ENCODE peak calls at places on chromosomes 3 and 15, in ten cellular contexts. W is PC-3, P is fibroblast of lung, Q is A549, R is cardiac muscle cell, E is neuronal stem cell, Y is stomach, V is IMR-90, A is pancreas, I is heart right ventricle. J is an unnamed sample. For H3K4me1, the result is how much of the 10 kb centered on the place peaks cover.

GRCh38 chr3:143307613-143308183 is 188.1 kb downstream of the CHST2 start:
- DNase-seq in W (peak), P (peak), Q (peak), R (no peak), E (no peak), Y (peak), V (peak), A (no peak), I (peak), J (no peak)

GRCh38 chr15:51076142-51076897 is 18.4 kb downstream of the TNFAIP8L3 start:
- DNase-seq in W (no peak), P (no peak), Q (no peak), R (no peak), E (no peak), Y (no peak), V (no peak), A (no peak), I (no peak), J (no peak)

GRCh38 chr15:29490747-29491471 is 221.3 kb upstream of the NSMCE3 start:
- DNase-seq in W (no peak), P (no peak), Q (no peak), R (no peak), E (no peak), Y (no peak), V (no peak), A (no peak), I (no peak), J (no peak)

GRCh38 chr3:58591496-58592133 is 14.4 kb upstream of the FAM107A start:
- DNase-seq in W (no peak), P (no peak), Q (no peak), R (no peak), E (no peak), Y (no peak), V (no peak), A (no peak), I (no peak), J (no peak)

GRCh38 chr3:58422756-58423324 is 10.8 kb downstream of the PDHB start:
- DNase-seq in W (peak), P (peak), Q (peak), R (peak), E (no peak), Y (no peak), V (peak), A (no peak), I (no peak), J (no peak)

GRCh38 chr3:196971094-196971698 is 2.6 kb upstream of the PIGZ start:
- DNase-seq in W (peak), P (no peak), Q (no peak), R (no peak), E (no peak), Y (no peak), V (no peak), A (no peak), I (no peak), J (no peak)

GRCh38 chr15:83846847-83847246 is 192.9 kb downstream of the ADAMTSL3 start:
- DNase-seq in W (no peak), P (peak), Q (no peak), R (no peak), E (no peak), Y (no peak), V (peak), A (no peak), I (no peak), J (no peak)

GRCh38 chr3:105365536-105366301 is 990 bp upstream of the ALCAM start:
- DNase-seq in W (no peak), P (peak), Q (peak), R (peak), E (peak), Y (peak), V (peak), A (no peak), I (no peak), J (no peak)

GRCh38 chr3:168040624-168041208 is 55.0 kb downstream of the GOLIM4 start:
- DNase-seq in W (peak), P (peak), Q (peak), R (peak), E (no peak), Y (no peak), V (peak), A (no peak), I (no peak), J (no peak)

GRCh38 chr3:182393830-182394367 is 399.4 kb upstream of the ATP11B start:
- DNase-seq in W (no peak), P (no peak), Q (no peak), R (no peak), E (no peak), Y (no peak), V (no peak), A (no peak), I (no peak), J (no peak)

GRCh38 chr3:161351330-161351729 is 20.0 kb downstream of the SPTSSB start:
- DNase-seq in W (peak), P (no peak), Q (no peak), R (no peak), E (no peak), Y (no peak), V (no peak), A (no peak), I (no peak), J (no peak)

GRCh38 chr15:49169880-49170597 is at the start of gene GALK2:
- DNase-seq in W (peak), P (peak), Q (peak), R (peak), E (peak), Y (peak), V (peak), A (peak), I (peak), J (peak)

GRCh38 chr3:128922804-128923459 is 43.5 kb downstream of the ACAD9 start:
- DNase-seq in W (no peak), P (no peak), Q (no peak), R (no peak), E (no peak), Y (no peak), V (no peak), A (no peak), I (no peak), J (no peak)

GRCh38 chr3:136162322-136162721 is 33.8 kb downstream of the MSL2 start:
- DNase-seq in W (no peak), P (no peak), Q (no peak), R (no peak), E (no peak), Y (no peak), V (no peak), A (no peak), I (no peak), J (no peak)

GRCh38 chr3:156149781-156150375 is 29.5 kb downstream of the KCNAB1 start:
- DNase-seq in W (no peak), P (peak), Q (no peak), R (peak), E (no peak), Y (no peak), V (no peak), A (peak), I (no peak), J (no peak)

GRCh38 chr3:30894521-30895289 is at the start of gene GADL1:
- DNase-seq in W (peak), P (peak), Q (peak), R (peak), E (peak), Y (peak), V (peak), A (peak), I (peak), J (peak)

GRCh38 chr15:36778516-36778915 is 199.1 kb downstream of the CDIN1 start:
- DNase-seq in W (peak), P (peak), Q (no peak), R (no peak), E (no peak), Y (no peak), V (peak), A (no peak), I (no peak), J (no peak)

GRCh38 chr3:172341482-172342059 is 106.7 kb downstream of the GHSR start:
- DNase-seq in W (peak), P (peak), Q (peak), R (peak), E (peak), Y (no peak), V (peak), A (no peak), I (no peak), J (no peak)

GRCh38 chr15:40471105-40471777 is 457 bp downstream of the CHST14 start:
- DNase-seq in W (peak), P (peak), Q (peak), R (peak), E (peak), Y (no peak), V (peak), A (peak), I (peak), J (peak)

GRCh38 chr3:30269751-30270445 is 336.5 kb upstream of the TGFBR2 start:
- DNase-seq in W (no peak), P (peak), Q (no peak), R (no peak), E (no peak), Y (no peak), V (no peak), A (no peak), I (no peak), J (no peak)

GRCh38 chr3:167783781-167784180 is 48.3 kb downstream of the SERPINI1 start:
- DNase-seq in W (no peak), P (peak), Q (no peak), R (no peak), E (no peak), Y (no peak), V (no peak), A (no peak), I (peak), J (no peak)

GRCh38 chr3:31356941-31357340 is 175.8 kb upstream of the STT3B start:
- DNase-seq in W (peak), P (peak), Q (peak), R (no peak), E (no peak), Y (no peak), V (peak), A (no peak), I (no peak), J (no peak)

GRCh38 chr3:10417849-10418248 is 87.5 kb downstream of the ATP2B2 start:
- DNase-seq in W (peak), P (peak), Q (peak), R (no peak), E (no peak), Y (no peak), V (peak), A (no peak), I (no peak), J (no peak)

GRCh38 chr3:139388961-139389551 is 391 bp downstream of the COPB2 start:
- DNase-seq in W (no peak), P (peak), Q (no peak), R (no peak), E (peak), Y (peak), V (no peak), A (no peak), I (no peak), J (no peak)

GRCh38 chr3:134867277-134867676 is 72.2 kb downstream of the EPHB1 start:
- DNase-seq in W (no peak), P (no peak), Q (no peak), R (no peak), E (no peak), Y (no peak), V (no peak), A (no peak), I (no peak), J (no peak)

GRCh38 chr3:66439666-66440344 is 61.0 kb downstream of the LRIG1 start:
- DNase-seq in W (no peak), P (peak), Q (no peak), R (no peak), E (no peak), Y (no peak), V (no peak), A (no peak), I (no peak), J (no peak)

GRCh38 chr3:188349276-188349962 is 195.5 kb downstream of the LPP start:
- DNase-seq in W (peak), P (peak), Q (no peak), R (peak), E (no peak), Y (no peak), V (no peak), A (no peak), I (no peak), J (no peak)

GRCh38 chr3:118813472-118813871 is 221.2 kb downstream of the IGSF11 start:
- DNase-seq in W (no peak), P (no peak), Q (no peak), R (no peak), E (no peak), Y (no peak), V (no peak), A (no peak), I (no peak), J (no peak)

GRCh38 chr3:188890572-188891270 is 281.1 kb upstream of the TPRG1 start:
- DNase-seq in W (peak), P (peak), Q (no peak), R (no peak), E (no peak), Y (no peak), V (peak), A (no peak), I (no peak), J (no peak)

GRCh38 chr3:154602241-154602640 is 172.3 kb upstream of the GPR149 start:
- DNase-seq in W (no peak), P (no peak), Q (no peak), R (no peak), E (no peak), Y (no peak), V (no peak), A (no peak), I (no peak), J (no peak)

GRCh38 chr3:64264491-64265109 is 39.3 kb upstream of the PRICKLE2 start:
- DNase-seq in W (peak), P (peak), Q (peak), R (no peak), E (no peak), Y (no peak), V (peak), A (no peak), I (no peak), J (no peak)
- H3K27ac ChIP-seq in W (no peak), P (peak), Q (peak), R (no peak), E (no peak), Y (peak), V (peak), A (no peak), I (no peak), J (no peak)

GRCh38 chr3:170003881-170004356 is 33.9 kb upstream of the GPR160 start:
- DNase-seq in W (no peak), P (no peak), Q (no peak), R (no peak), E (no peak), Y (no peak), V (no peak), A (no peak), I (no peak), J (no peak)

GRCh38 chr3:169999433-169999832 is 32.8 kb downstream of the SEC62 start:
- DNase-seq in W (no peak), P (no peak), Q (no peak), R (no peak), E (no peak), Y (no peak), V (no peak), A (no peak), I (no peak), J (no peak)

GRCh38 chr3:170002829-170003228 is 35.0 kb upstream of the GPR160 start:
- DNase-seq in W (no peak), P (no peak), Q (no peak), R (no peak), E (no peak), Y (no peak), V (no peak), A (no peak), I (no peak), J (no peak)

GRCh38 chr3:170000051-170000450 is 33.4 kb downstream of the SEC62 start:
- DNase-seq in W (no peak), P (no peak), Q (no peak), R (no peak), E (no peak), Y (no peak), V (no peak), A (no peak), I (no peak), J (no peak)

GRCh38 chr3:170002231-170002630 is 35.6 kb upstream of the GPR160 start:
- DNase-seq in W (no peak), P (no peak), Q (no peak), R (no peak), E (no peak), Y (no peak), V (no peak), A (no peak), I (no peak), J (no peak)
- H3K4me3 ChIP-seq in W (no peak), P (no peak), Q (no peak), R (no peak), E (no peak), Y (no peak), V (no peak), A (no peak), I (no peak), J (no peak)

DNA sequence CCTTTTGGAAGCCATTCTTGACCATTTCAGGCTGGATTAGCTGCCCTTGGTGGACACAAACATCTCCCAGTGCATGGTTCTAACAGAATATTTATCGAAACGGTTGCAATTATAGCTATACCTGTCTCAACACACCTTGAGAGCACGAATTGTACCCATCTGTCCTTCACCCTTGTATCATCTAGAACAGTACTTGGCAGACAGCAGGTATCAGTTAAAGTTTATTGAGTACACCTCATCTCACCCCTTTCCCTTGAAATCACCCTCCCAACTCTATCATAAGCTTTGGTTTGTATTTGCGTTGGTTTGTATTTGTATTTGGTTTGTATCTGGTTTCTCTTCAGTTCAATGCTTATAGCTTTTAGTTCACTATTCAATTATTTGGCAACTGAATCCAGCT is 12.4 kb downstream of the TSPAN3 start:
- DNase-seq in W (no peak), P (no peak), Q (no peak), R (no peak), E (no peak), Y (no peak), V (no peak), A (no peak), I (no peak), J (no peak)
- H3K4me1 ChIP-seq in W (under half), P (under half), Q (under half), R (under half), E (under half), Y (under half), V (under half), A (under half), I (under half), J (under half)

GRCh38 chr15:90479656-90480055 is 50.1 kb upstream of the CRTC3 start:
- DNase-seq in W (peak), P (peak), Q (no peak), R (no peak), E (no peak), Y (peak), V (peak), A (peak), I (no peak), J (no peak)

GRCh38 chr15:90483012-90483307 is 46.8 kb upstream of the CRTC3 start:
- DNase-seq in W (no peak), P (no peak), Q (no peak), R (no peak), E (no peak), Y (no peak), V (no peak), A (no peak), I (no peak), J (no peak)

GRCh38 chr15:90483640-90484039 is 46.1 kb upstream of the CRTC3 start:
- DNase-seq in W (no peak), P (no peak), Q (no peak), R (no peak), E (no peak), Y (no peak), V (no peak), A (no peak), I (no peak), J (no peak)

GRCh38 chr15:90481023-90481422 is 48.7 kb upstream of the CRTC3 start:
- DNase-seq in W (no peak), P (peak), Q (no peak), R (no peak), E (no peak), Y (no peak), V (no peak), A (no peak), I (no peak), J (no peak)

DNA sequence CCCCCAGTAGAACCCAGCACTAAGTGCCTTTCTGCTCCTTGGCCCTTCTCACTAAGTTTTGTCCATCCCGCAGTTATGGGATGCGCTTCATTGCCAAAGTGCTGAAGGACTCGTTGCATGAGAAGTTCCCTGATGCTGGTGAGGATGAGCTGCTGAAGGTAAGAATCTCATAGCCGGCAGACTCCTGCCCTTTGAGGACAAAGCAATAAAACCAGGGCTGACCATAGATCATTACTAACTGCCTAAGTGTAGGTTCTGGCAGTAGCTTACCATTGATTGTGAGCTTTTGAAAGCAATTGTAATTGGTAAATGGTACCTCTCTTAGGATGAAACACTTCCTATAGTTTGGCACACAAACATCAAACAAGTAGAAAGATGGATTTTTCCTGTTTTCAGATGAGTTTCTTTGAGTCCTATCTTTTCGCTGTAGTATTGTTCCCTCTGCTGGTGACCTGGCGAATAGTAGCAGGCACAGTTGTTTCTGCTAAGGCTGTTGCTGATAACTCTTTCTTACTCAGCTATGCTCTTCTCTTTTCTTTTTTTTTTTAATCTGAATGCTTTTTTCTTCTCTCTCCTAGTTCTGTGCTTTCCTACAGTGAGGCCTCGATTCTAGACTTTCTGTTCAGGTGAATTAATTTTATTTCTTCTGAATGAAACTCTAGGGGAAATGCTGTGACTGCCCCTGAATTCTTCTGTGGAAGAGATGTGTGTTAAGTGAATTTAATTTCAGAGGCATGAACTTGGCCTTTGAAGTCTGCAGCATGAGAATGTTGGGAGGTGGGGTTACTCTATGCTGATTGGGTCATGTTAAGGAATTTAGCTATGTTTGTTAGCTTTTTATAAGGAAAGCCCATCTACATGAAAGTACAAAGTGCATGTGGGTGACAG is 47.4 kb upstream of the CRTC3 start:
- DNase-seq in W (peak), P (peak), Q (peak), R (peak), E (peak), Y (peak), V (peak), A (peak), I (no peak), J (no peak)
- H3K27ac ChIP-seq in W (no peak), P (no peak), Q (no peak), R (no peak), E (no peak), Y (no peak), V (no peak), A (no peak), I (no peak), J (no peak)

GRCh38 chr3:147409143-147410121 is at the start of gene ZIC1:
- DNase-seq in W (no peak), P (peak), Q (no peak), R (no peak), E (peak), Y (no peak), V (no peak), A (no peak), I (no peak), J (no peak)
- H3K4me3 ChIP-seq in W (no peak), P (no peak), Q (no peak), R (no peak), E (peak), Y (peak), V (no peak), A (no peak), I (no peak), J (no peak)

GRCh38 chr15:26134812-26135211 is 271.7 kb upstream of the ATP10A start:
- DNase-seq in W (no peak), P (no peak), Q (no peak), R (no peak), E (no peak), Y (no peak), V (no peak), A (no peak), I (no peak), J (no peak)
- H3K4me1 ChIP-seq in W (under half), P (under half), Q (under half), R (under half), E (under half), Y (under half), V (under half), A (under half), I (under half), J (under half)

DNA sequence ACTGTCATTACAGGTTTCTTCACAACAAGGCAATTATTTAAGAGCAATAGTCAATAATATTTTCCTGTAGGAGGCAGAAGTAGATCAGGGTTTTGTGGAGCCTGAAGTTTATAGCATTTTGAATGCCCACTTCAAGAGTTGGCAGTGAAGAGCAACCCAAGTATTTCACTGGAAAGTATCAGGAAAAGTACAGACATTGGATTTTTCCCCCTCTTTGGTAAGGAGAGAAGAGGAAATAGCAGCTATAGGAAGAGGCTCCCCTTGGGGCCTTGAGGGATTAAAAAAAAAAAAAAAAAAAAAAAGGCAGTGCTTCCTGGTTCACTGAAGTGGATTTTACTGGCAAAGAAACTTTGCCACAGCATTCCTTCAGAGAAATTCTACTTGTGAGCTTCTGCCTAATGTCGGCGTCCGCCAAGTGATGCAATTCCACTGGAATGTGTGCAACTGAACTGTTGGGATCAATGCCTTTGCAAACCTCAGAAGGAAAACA is 5.7 kb upstream of the CNTN6 start:
- DNase-seq in W (peak), P (peak), Q (no peak), R (peak), E (no peak), Y (no peak), V (peak), A (peak), I (no peak), J (peak)
- H3K27ac ChIP-seq in W (no peak), P (no peak), Q (no peak), R (no peak), E (no peak), Y (no peak), V (no peak), A (no peak), I (no peak), J (no peak)